ENCODE peak calls at places on chromosomes 16 and 17, in five cellular contexts. P, A, Y, M and C are unnamed samples.

GRCh38 chr16:29820271-29820701 is at the start of gene MVP:
- DNase-seq in P (no peak), A (peak), Y (peak), M (no peak), C (no peak)

GRCh38 chr17:51700011-51700760 is 439.8 kb downstream of the UTP18 start:
- DNase-seq in P (no peak), A (no peak), Y (no peak), M (no peak), C (no peak)

GRCh38 chr16:86221085-86221484 is 289.2 kb upstream of the FOXF1 start:
- DNase-seq in P (no peak), A (no peak), Y (no peak), M (no peak), C (no peak)

GRCh38 chr17:76138896-76139248 is 2.2 kb downstream of the FOXJ1 start:
- DNase-seq in P (no peak), A (no peak), Y (no peak), M (no peak), C (no peak)

GRCh38 chr17:15502315-15503112 is 35.1 kb upstream of the CDRT4 start:
- DNase-seq in P (peak), A (peak), Y (peak), M (peak), C (peak)

GRCh38 chr17:28712037-28712704 is 483 bp upstream of the PROCA1 start:
- DNase-seq in P (peak), A (no peak), Y (peak), M (no peak), C (no peak)

GRCh38 chr16:11329080-11329491 is 16.2 kb upstream of the RMI2 start:
- DNase-seq in P (no peak), A (no peak), Y (no peak), M (no peak), C (no peak)

GRCh38 chr17:82528484-82529265 is 9.1 kb downstream of the FOXK2 start:
- DNase-seq in P (no peak), A (peak), Y (peak), M (no peak), C (peak)

GRCh38 chr16:2006317-2006716 is 3.3 kb downstream of the ZNF598 start:
- DNase-seq in P (no peak), A (no peak), Y (no peak), M (no peak), C (no peak)

GRCh38 chr17:17978481-17979424 is 6.1 kb downstream of the DRC3 start:
- DNase-seq in P (no peak), A (no peak), Y (no peak), M (no peak), C (no peak)

GRCh38 chr16:15988268-15989013 is 39.0 kb downstream of the ABCC1 start:
- DNase-seq in P (no peak), A (no peak), Y (no peak), M (no peak), C (no peak)

GRCh38 chr17:79202476-79202875 is 127.9 kb downstream of the ENGASE start:
- DNase-seq in P (no peak), A (no peak), Y (no peak), M (no peak), C (no peak)